ENCODE peak calls at places on chromosomes 16 and 17, in five cellular contexts. E is cardiac fibroblast, O is omental fat pad, D is endothelial cell, S is tibial artery. Z is an unnamed sample.

GRCh38 chr17:67096609-67097008 is 52.3 kb downstream of the CACNG1 start:
- DNase-seq in S (no peak), D (no peak), O (no peak), E (no peak), Z (no peak)

GRCh38 chr16:69397821-69398521 is 12.2 kb upstream of the TERF2 start:
- DNase-seq in E (peak; percentile 85), O (no peak), D (peak; percentile 57), S (no peak), Z (no peak)

GRCh38 chr16:27636453-27637200 is 86.7 kb downstream of the KATNIP start:
- DNase-seq in O (no peak), D (no peak), E (no peak), S (no peak), Z (no peak)

GRCh38 chr16:66175580-66175979 is 190.9 kb upstream of the CDH5 start:
- DNase-seq in D (no peak), S (no peak), E (no peak), O (no peak), Z (no peak)

GRCh38 chr17:15971108-15971507 is 26.2 kb downstream of the ADORA2B start:
- DNase-seq in D (no peak), S (no peak), O (no peak), E (no peak), Z (no peak)

GRCh38 chr17:43338886-43339516 is 59.8 kb upstream of the ARL4D start:
- DNase-seq in D (peak; percentile 69), E (peak; percentile 63), O (peak; percentile 50), S (peak; percentile 84), Z (peak; percentile 41)

GRCh38 chr16:56298948-56299602 is 107.8 kb downstream of the GNAO1 start:
- DNase-seq in S (peak; percentile 76), D (no peak), O (no peak), E (no peak), Z (no peak)

GRCh38 chr16:12462690-12463646 is 340.7 kb downstream of the CPPED1 start:
- DNase-seq in E (peak; percentile 68), D (no peak), O (no peak), S (no peak), Z (no peak)

GRCh38 chr16:50152386-50152806 is 710 bp upstream of the TENT4B start:
- DNase-seq in S (no peak), D (no peak), E (peak; percentile 44), O (no peak), Z (no peak)

GRCh38 chr17:61574542-61575351 is 16.3 kb downstream of the NACA2 start:
- DNase-seq in E (peak; percentile 50), O (no peak), D (peak; percentile 17), S (no peak), Z (no peak)

GRCh38 chr16:51989637-51990230 is 557.2 kb downstream of the TOX3 start:
- DNase-seq in D (no peak), O (no peak), E (no peak), S (no peak), Z (no peak)

GRCh38 chr16:49701867-49702494 is 153.9 kb downstream of the ZNF423 start:
- DNase-seq in O (peak; percentile 27), E (no peak), S (peak; percentile 84), D (no peak), Z (no peak)

GRCh38 chr17:10652984-10653680 is 4.0 kb downstream of the MYH3 start:
- DNase-seq in E (peak; percentile 21), O (no peak), D (no peak), S (no peak), Z (no peak)

GRCh38 chr17:68849673-68850260 is 105.4 kb downstream of the ABCA8 start:
- DNase-seq in O (no peak), S (no peak), D (no peak), E (no peak), Z (no peak)

GRCh38 chr16:82192665-82193064 is 22.6 kb upstream of the MPHOSPH6 start:
- DNase-seq in O (no peak), D (no peak), S (no peak), E (peak; percentile 94), Z (no peak)

GRCh38 chr17:13395346-13395745 is 206.4 kb downstream of the HS3ST3A1 start:
- DNase-seq in O (no peak), E (peak; percentile 64), D (no peak), S (no peak), Z (no peak)

GRCh38 chr16:8866118-8866883 is 2.5 kb downstream of the CARHSP1 start:
- DNase-seq in O (no peak), D (no peak), E (no peak), S (no peak), Z (peak; percentile 58)

GRCh38 chr16:16025214-16025968 is 76.0 kb downstream of the ABCC1 start:
- DNase-seq in E (peak; percentile 93), D (no peak), S (peak; percentile 84), O (no peak), Z (no peak)

GRCh38 chr16:30894540-30895368 is 877 bp upstream of the BCL7C start:
- DNase-seq in O (no peak), S (no peak), E (no peak), D (no peak), Z (no peak)

GRCh38 chr16:66928702-66929388 is 3.5 kb upstream of the RRAD start:
- DNase-seq in E (peak; percentile 46), D (no peak), O (no peak), S (no peak), Z (no peak)

GRCh38 chr16:78146807-78147206 is 47.4 kb downstream of the WWOX start:
- DNase-seq in S (no peak), O (no peak), D (no peak), E (no peak), Z (no peak)
- TF ChIP-seq CTCF in S (no peak), O (no peak), D (no peak), E (no peak), Z (no peak)

GRCh38 chr16:87077750-87078127 is 239.5 kb downstream of the C16orf95 start:
- DNase-seq in O (no peak), S (peak; percentile 23), D (no peak), E (no peak), Z (no peak)

GRCh38 chr16:87075319-87075860 is 241.8 kb downstream of the C16orf95 start:
- DNase-seq in S (peak; percentile 29), D (no peak), E (no peak), O (no peak), Z (no peak)

GRCh38 chr16:87076331-87076949 is 240.8 kb downstream of the C16orf95 start:
- DNase-seq in E (no peak), O (no peak), D (no peak), S (peak; percentile 31), Z (no peak)

GRCh38 chr16:87074635-87075318 is 242.4 kb downstream of the C16orf95 start:
- DNase-seq in O (no peak), S (peak; percentile 48), E (no peak), D (no peak), Z (no peak)

GRCh38 chr16:87076950-87077749 is 240.0 kb downstream of the C16orf95 start:
- DNase-seq in E (peak; percentile 78), S (peak; percentile 73), D (peak; percentile 79), O (no peak), Z (peak; percentile 52)
- TF ChIP-seq CTCF in E (peak; percentile 82), S (peak; percentile 40), D (peak; percentile 55), O (no peak), Z (peak; percentile 66)

DNA sequence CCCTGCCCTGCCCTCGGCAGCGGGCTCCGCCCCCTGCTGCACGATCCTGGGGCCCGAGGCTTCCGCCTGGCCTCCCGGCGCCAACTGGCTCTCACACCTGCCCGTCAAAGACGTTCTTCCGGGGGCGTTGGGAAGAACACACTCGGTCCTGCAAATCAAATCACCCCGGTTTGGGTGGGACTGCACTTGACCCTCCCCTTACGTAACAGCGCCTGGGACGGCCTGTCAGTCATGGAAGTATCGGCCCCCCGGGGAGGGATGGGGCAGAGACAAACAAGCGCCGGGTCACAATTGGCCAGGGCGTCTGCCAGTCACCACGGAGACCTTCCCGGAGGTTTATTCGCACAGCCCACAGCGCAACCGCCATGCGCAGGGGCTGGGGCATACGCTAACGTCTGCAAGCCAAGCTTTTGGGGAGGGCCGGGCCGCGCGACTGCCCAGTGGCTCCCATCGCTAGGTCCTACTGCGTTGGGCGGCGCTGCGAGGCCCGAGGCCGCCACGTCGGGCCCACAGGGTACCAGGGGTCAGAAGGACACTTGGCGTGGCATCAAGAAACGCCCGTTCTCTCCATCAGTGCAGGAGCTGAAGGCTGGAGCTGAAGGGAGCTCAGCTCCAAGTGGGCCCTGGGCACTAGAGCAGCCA is 382 bp upstream of the AKTIP start:
- DNase-seq in E (peak; percentile 100), O (peak; percentile 99), S (peak; percentile 100), D (peak; percentile 99), Z (peak; percentile 100)
- TF ChIP-seq CTCF in E (no peak), O (no peak), S (no peak), D (no peak), Z (no peak)

GRCh38 chr17:17120716-17121115 is 78.5 kb downstream of the MPRIP start:
- DNase-seq in E (no peak), D (no peak), O (no peak), S (no peak), Z (no peak)
- TF ChIP-seq CTCF in E (no peak), D (no peak), O (no peak), S (no peak), Z (no peak)

DNA sequence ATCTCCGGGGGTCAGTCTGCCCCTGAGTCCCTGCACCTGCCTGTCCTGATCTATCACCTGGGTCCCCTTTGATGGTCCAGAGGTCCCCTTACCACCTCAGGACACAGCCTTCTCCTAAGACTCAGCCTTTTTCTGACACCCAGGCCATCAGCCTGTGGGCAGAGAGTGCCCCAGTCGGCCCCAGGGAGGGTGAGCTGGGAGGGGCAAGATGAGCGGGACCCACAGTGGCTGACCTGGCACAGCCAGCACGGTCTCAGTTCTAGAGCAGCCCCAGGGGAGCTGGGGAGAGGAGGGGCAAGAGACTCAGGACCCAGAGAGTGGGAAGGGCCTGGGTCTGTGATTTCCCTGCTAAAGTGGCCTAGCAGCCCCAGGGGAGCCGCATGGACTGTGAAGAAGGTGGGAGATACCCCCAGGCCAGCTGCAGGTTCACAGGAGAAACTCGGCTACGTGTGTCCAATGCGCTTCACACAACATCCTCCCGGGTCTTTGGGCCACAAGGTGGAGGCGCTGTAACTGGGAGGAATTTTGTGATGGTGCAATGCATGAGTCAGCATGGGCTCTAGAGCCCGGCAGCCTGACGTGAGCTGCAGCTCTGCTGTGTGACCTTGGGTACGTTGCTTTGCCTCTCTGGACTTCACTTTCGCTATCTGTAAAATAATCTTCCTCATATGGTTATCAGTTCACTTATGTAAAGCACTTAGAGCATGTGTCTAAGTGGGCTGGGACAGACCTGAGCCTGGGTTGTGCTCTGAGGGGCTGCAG is 67.2 kb upstream of the LHX1 start:
- DNase-seq in S (no peak), D (no peak), E (peak; percentile 64), O (no peak), Z (no peak)
- TF ChIP-seq CTCF in S (no peak), D (no peak), E (peak; percentile 22), O (no peak), Z (no peak)

Z was measured in progenitor cell of endocrine pancreas.